ENCODE peak calls at places on chromosomes 5 and 9, in seven cellular contexts. P, Y, L, I, N, E and M are unnamed samples.

GRCh38 chr9:78298046-78298511 is 1.2 kb downstream of the PSAT1 start:
- DNase-seq in E (no peak), N (no peak), L (no peak), Y (no peak), P (no peak), I (no peak), M (peak)

GRCh38 chr5:52777186-52777585 is 10.5 kb upstream of the ITGA1 start:
- DNase-seq in L (no peak), N (no peak), E (no peak), Y (no peak), P (no peak), I (no peak), M (no peak)

GRCh38 chr5:72410896-72411295 is 90.7 kb downstream of the PTCD2 start:
- DNase-seq in E (no peak), I (no peak), Y (no peak), P (no peak), L (no peak), N (no peak), M (no peak)

GRCh38 chr5:56357426-56357825 is 124.3 kb upstream of the ANKRD55 start:
- DNase-seq in Y (no peak), I (no peak), E (no peak), L (no peak), N (no peak), P (no peak), M (no peak)

GRCh38 chr5:158970569-158971014 is 129.1 kb downstream of the EBF1 start:
- DNase-seq in N (no peak), I (no peak), E (no peak), Y (no peak), L (no peak), P (no peak), M (peak)

GRCh38 chr5:179452356-179453230 is 97.8 kb upstream of the RUFY1 start:
- DNase-seq in N (no peak), E (no peak), Y (no peak), I (no peak), P (no peak), L (no peak), M (no peak)

GRCh38 chr5:173238312-173239232 is 3.6 kb upstream of the NKX2-5 start:
- DNase-seq in P (no peak), I (no peak), Y (no peak), E (no peak), L (no peak), N (no peak), M (no peak)

GRCh38 chr5:8097146-8097545 is 228.2 kb downstream of the MTRR start:
- DNase-seq in I (no peak), E (no peak), Y (no peak), L (no peak), P (no peak), N (no peak), M (no peak)

GRCh38 chr5:7850241-7850532 is 746 bp downstream of the CFAP90 start:
- DNase-seq in L (no peak), I (no peak), N (no peak), Y (no peak), E (no peak), P (no peak), M (no peak)

GRCh38 chr9:99184073-99184426 is 37.7 kb downstream of the ALG2 start:
- DNase-seq in Y (no peak), L (peak), P (no peak), I (peak), E (no peak), N (no peak), M (no peak)

GRCh38 chr9:117546894-117547293 is 132.0 kb upstream of the ASTN2 start:
- DNase-seq in P (no peak), Y (no peak), N (no peak), L (no peak), I (no peak), E (no peak), M (no peak)

GRCh38 chr5:61311836-61312808 is 19.9 kb upstream of the ZSWIM6 start:
- DNase-seq in L (no peak), Y (no peak), P (no peak), N (no peak), E (no peak), I (no peak), M (no peak)

GRCh38 chr5:179288809-179289185 is 56.5 kb downstream of the ADAMTS2 start:
- DNase-seq in L (peak), N (no peak), P (no peak), E (no peak), Y (no peak), I (no peak), M (no peak)

GRCh38 chr5:149315753-149316152 is 29.5 kb upstream of the GRPEL2 start:
- DNase-seq in E (no peak), L (no peak), P (no peak), I (no peak), N (no peak), Y (no peak), M (no peak)

GRCh38 chr9:123718188-123718587 is 211.7 kb downstream of the DENND1A start:
- DNase-seq in P (no peak), I (no peak), N (no peak), E (no peak), Y (no peak), L (no peak), M (no peak)

GRCh38 chr5:115575167-115576070 is 26.9 kb downstream of the TICAM2 start:
- DNase-seq in Y (no peak), I (no peak), L (no peak), N (no peak), P (no peak), E (peak), M (no peak)

GRCh38 chr9:73411494-73411893 is 259.8 kb downstream of the ANXA1 start:
- DNase-seq in I (no peak), L (no peak), Y (no peak), N (no peak), E (no peak), P (no peak), M (no peak)

GRCh38 chr9:80954521-80954920 is 734.8 kb downstream of the TLE1 start:
- DNase-seq in N (no peak), I (no peak), Y (no peak), L (no peak), P (no peak), E (no peak), M (no peak)

GRCh38 chr5:88925692-88926490 is 42.9 kb upstream of the MEF2C start:
- DNase-seq in P (no peak), I (no peak), L (no peak), E (no peak), Y (no peak), N (no peak), M (no peak)

GRCh38 chr5:139709587-139710369 is 61.6 kb downstream of the CXXC5 start:
- DNase-seq in P (no peak), Y (no peak), E (no peak), L (no peak), N (no peak), I (peak), M (no peak)

GRCh38 chr9:6160579-6160978 is 55.0 kb upstream of the IL33 start:
- DNase-seq in E (no peak), N (no peak), P (no peak), L (no peak), I (no peak), Y (no peak), M (no peak)

GRCh38 chr5:31021181-31021624 is 172.3 kb upstream of the CDH6 start:
- DNase-seq in Y (no peak), N (no peak), I (no peak), E (no peak), P (no peak), L (no peak), M (no peak)

GRCh38 chr5:55234171-55234700 is 828 bp upstream of the CCNO start:
- DNase-seq in N (no peak), Y (no peak), P (no peak), L (peak), E (no peak), I (no peak), M (peak)

GRCh38 chr5:39447059-39447458 is 22.3 kb upstream of the DAB2 start:
- DNase-seq in L (no peak), Y (no peak), I (no peak), E (no peak), P (no peak), N (no peak), M (no peak)

GRCh38 chr9:105475302-105475701 is 27.5 kb downstream of the FSD1L start:
- DNase-seq in N (no peak), L (no peak), I (no peak), E (no peak), Y (no peak), P (no peak), M (peak)

GRCh38 chr9:37801287-37801850 is 772 bp downstream of the DCAF10 start:
- DNase-seq in I (peak), Y (no peak), P (no peak), E (no peak), N (no peak), L (peak), M (no peak)

GRCh38 chr5:132474881-132475511 is 15.6 kb downstream of the IRF1 start:
- DNase-seq in N (no peak), L (no peak), I (no peak), E (no peak), Y (peak), P (no peak), M (no peak)

GRCh38 chr5:67377651-67378050 is 181.1 kb upstream of the CD180 start:
- DNase-seq in I (no peak), N (no peak), L (no peak), Y (no peak), E (no peak), P (no peak), M (no peak)